ENCODE peak calls at places on chromosome 7, in five cellular contexts. W, E, L, X and K are unnamed samples.

GRCh38 chr7:27103489-27104226 is 1.2 kb upstream of the HOXA2 start:
- DNase-seq in L (no peak), W (no peak), X (no peak), E (no peak), K (no peak)

GRCh38 chr7:48250441-48250951 is 79.2 kb downstream of the ABCA13 start:
- DNase-seq in W (no peak), E (no peak), X (no peak), L (no peak), K (no peak)

GRCh38 chr7:1513657-1514095 is 9.5 kb upstream of the INTS1 start:
- DNase-seq in L (no peak), E (no peak), X (no peak), W (no peak), K (no peak)

GRCh38 chr7:96093435-96093834 is 228.5 kb downstream of the SLC25A13 start:
- DNase-seq in L (no peak), X (no peak), W (no peak), E (no peak), K (no peak)

GRCh38 chr7:99679032-99679399 is 780 bp downstream of the CYP3A5 start:
- DNase-seq in L (no peak), E (no peak), X (no peak), W (no peak), K (no peak)

GRCh38 chr7:47210283-47210854 is 371.5 kb downstream of the TNS3 start:
- DNase-seq in L (no peak), W (no peak), E (no peak), X (no peak), K (no peak)

GRCh38 chr7:128974241-128974934 is 36.7 kb downstream of the IRF5 start:
- DNase-seq in L (no peak), X (no peak), W (no peak), E (no peak), K (no peak)

GRCh38 chr7:849781-850180 is 17.5 kb downstream of the SUN1 start:
- DNase-seq in L (no peak), W (no peak), E (no peak), X (no peak), K (no peak)

GRCh38 chr7:1045038-1045726 is 836 bp downstream of the GPR146 start:
- DNase-seq in W (no peak), X (no peak), L (no peak), E (no peak), K (no peak)

GRCh38 chr7:66556177-66556548 is 72.5 kb upstream of the KCTD7 start:
- DNase-seq in X (no peak), E (no peak), L (no peak), W (no peak), K (no peak)

GRCh38 chr7:78779788-78780187 is 673.7 kb downstream of the MAGI2 start:
- DNase-seq in X (no peak), L (no peak), W (peak; percentile 3), E (no peak), K (no peak)

GRCh38 chr7:101159696-101160674 is 5.4 kb downstream of the VGF start:
- DNase-seq in L (no peak), E (no peak), X (no peak), W (no peak), K (no peak)